ENCODE peak calls at places on chromosomes 13 and 19, in eight cellular contexts. K is spleen, V is HL-60, N is GM23338, L is upper lobe of left lung, G is prostate gland, H is stomach, M is HCT116. C is an unnamed sample.
A peak's percentile ranks its signal among the peaks of the same experiment; 100 is the strongest.

GRCh38 chr19:32453736-32454135 is 48.2 kb downstream of the DPY19L3 start:
- DNase-seq in V (no peak), K (no peak), G (no peak), M (no peak), H (no peak), N (no peak), L (no peak), C (no peak)

GRCh38 chr19:3532154-3533019 is 6.6 kb upstream of the TEKTIP1 start:
- DNase-seq in L (peak; percentile 79), H (no peak), V (no peak), G (no peak), K (no peak), N (no peak), M (no peak), C (no peak)

GRCh38 chr13:80497007-80497406 is 156.1 kb upstream of the SPRY2 start:
- DNase-seq in H (no peak), K (no peak), G (no peak), N (no peak), L (no peak), V (no peak), M (no peak), C (no peak)

GRCh38 chr19:42255766-42256750 is 1.1 kb upstream of the ERF start:
- DNase-seq in V (no peak), N (peak; percentile 79), G (no peak), L (peak; percentile 84), M (no peak), K (peak; percentile 89), H (no peak), C (no peak)

GRCh38 chr13:98482476-98483444 is 94.1 kb downstream of the STK24 start:
- DNase-seq in M (no peak), V (no peak), H (peak; percentile 87), G (peak; percentile 68), L (peak; percentile 91), N (peak; percentile 46), K (no peak), C (no peak)

GRCh38 chr19:45901912-45902650 is at the start of gene MYPOP:
- DNase-seq in V (peak; percentile 37), M (no peak), L (no peak), H (no peak), N (peak; percentile 59), K (no peak), G (no peak), C (no peak)

GRCh38 chr19:1745589-1746031 is 7.7 kb upstream of the ONECUT3 start:
- DNase-seq in M (peak; percentile 59), H (no peak), V (no peak), N (peak; percentile 84), K (no peak), G (no peak), L (no peak), C (no peak)

GRCh38 chr19:17052439-17052838 is 22.8 kb downstream of the HAUS8 start:
- DNase-seq in N (peak; percentile 88), H (peak; percentile 32), M (peak; percentile 22), K (no peak), G (peak; percentile 76), L (no peak), V (no peak), C (no peak)

GRCh38 chr13:73194310-73194709 is 135.5 kb downstream of the KLF5 start:
- DNase-seq in N (no peak), K (no peak), G (no peak), M (no peak), H (no peak), V (no peak), L (no peak), C (no peak)

DNA sequence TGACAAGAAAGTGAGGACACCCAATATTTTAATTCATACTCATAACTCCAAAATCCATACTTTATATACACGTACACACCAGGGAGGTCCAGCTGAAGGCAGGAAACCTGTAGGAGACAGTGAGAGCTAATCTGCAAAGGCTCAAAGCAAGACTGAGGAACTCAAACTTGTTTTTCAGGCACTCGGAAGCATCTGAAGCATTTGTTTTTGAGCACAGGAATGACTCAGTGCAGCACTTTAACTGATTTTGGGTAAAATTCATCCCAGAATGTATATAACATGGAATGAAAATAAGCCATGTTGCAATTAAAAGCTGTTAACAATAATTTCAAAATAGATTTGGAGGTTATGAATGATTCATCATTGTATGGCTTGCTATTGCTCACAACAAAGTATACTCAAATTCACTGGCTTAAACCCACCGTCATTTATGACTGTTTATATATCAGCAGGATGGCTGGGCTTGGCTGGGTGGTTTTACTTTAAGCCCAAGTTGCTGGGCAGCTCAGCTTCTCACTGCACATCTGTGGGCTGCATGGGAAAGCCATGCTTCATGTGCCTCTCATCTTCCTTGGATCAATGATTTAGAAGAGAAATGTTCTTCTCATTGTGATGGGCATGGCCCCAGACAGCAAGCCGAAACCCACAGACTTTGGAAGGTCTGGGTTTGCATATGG is 177.0 kb downstream of the RFC3 start:
- DNase-seq in K (no peak), N (no peak), V (no peak), M (no peak), L (no peak), H (no peak), G (no peak), C (no peak)
- TF ChIP-seq POLR2AphosphoS5 in K (no peak), N (no peak), V (no peak), M (no peak), L (no peak), H (no peak), G (no peak), C (no peak)

GRCh38 chr13:41694902-41695301 is 237.6 kb downstream of the RGCC start:
- DNase-seq in G (peak; percentile 40), N (no peak), M (peak; percentile 50), V (no peak), H (no peak), L (no peak), K (no peak), C (peak; percentile 3)
- TF ChIP-seq POLR2AphosphoS5 in G (peak; percentile 76), N (no peak), M (no peak), V (no peak), H (peak; percentile 40), L (no peak), K (no peak), C (no peak)

DNA sequence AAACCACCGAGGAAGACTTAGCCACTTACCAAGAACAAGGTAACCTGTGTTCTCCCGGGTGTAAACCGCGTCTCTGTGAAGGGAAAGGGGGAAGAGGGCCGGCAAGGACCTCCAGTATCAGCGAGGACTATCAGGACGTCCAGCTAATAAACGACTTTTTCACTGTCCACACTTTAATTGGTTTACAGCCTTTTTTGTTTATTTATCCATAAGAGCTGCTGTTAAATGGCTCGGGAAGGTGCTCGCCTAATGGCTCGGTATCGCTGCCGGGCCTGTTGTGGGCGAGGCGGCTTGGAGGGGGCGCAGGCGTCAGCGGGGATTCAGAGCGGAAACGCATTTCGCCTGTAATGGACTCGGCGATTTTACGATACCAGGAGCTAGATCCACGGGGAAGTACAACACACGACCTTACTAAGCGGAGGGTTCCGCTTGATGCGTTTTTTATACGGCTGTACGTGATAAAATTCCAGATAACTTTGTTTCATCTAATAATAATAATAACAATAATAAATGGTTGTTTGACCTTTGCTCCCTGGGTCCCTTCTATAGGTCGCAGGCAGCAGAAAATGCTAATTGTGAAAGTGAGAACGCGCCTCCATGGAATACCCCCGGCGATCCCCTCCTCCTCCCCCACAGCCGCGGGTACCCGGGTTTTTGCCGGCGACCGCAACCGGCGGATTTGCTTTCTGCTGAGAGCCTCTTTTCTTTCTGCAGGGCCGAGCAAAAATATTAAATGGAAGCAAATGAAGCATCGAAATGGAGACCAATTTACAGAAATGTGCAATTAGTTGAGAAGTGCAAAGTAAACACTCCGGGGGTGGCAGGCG is 2.5 kb upstream of the PDX1 start:
- DNase-seq in L (peak; percentile 54), M (no peak), G (no peak), V (no peak), H (no peak), K (no peak), N (peak; percentile 67), C (peak; percentile 21)
- TF ChIP-seq POLR2AphosphoS5 in L (no peak), M (no peak), G (no peak), V (no peak), H (no peak), K (no peak), N (no peak), C (no peak)

GRCh38 chr13:113349491-113349890 is 14.4 kb downstream of the GRTP1 start:
- DNase-seq in M (no peak), G (no peak), V (no peak), L (no peak), N (no peak), H (no peak), K (peak; percentile 56), C (no peak)
- TF ChIP-seq POLR2AphosphoS5 in M (no peak), G (no peak), V (no peak), L (no peak), N (no peak), H (no peak), K (no peak), C (no peak)